ENCODE peak calls at places on chromosomes 5 and 9, in four cellular contexts. One of them, this sample, is unnamed.

GRCh38 chr5:33806736-33807442 is 84.9 kb downstream of the ADAMTS12 start:
- DNase-seq in lower lobe of right lung: no peak
- DNase-seq in fibroblast of mammary gland: peak
- DNase-seq in PC-9: no peak
- DNase-seq in this sample: no peak

GRCh38 chr5:132814441-132815294 is 1.6 kb downstream of the SOWAHA start:
- DNase-seq in PC-9: no peak
- DNase-seq in fibroblast of mammary gland: no peak
- DNase-seq in lower lobe of right lung: no peak
- DNase-seq in this sample: no peak

GRCh38 chr5:120454094-120454798 is 9.9 kb upstream of the PRR16 start:
- DNase-seq in fibroblast of mammary gland: peak
- DNase-seq in lower lobe of right lung: no peak
- DNase-seq in PC-9: no peak
- DNase-seq in this sample: no peak

GRCh38 chr9:3672399-3672798 is 146.6 kb upstream of the RFX3 start:
- DNase-seq in fibroblast of mammary gland: no peak
- DNase-seq in lower lobe of right lung: no peak
- DNase-seq in PC-9: no peak
- DNase-seq in this sample: no peak

GRCh38 chr5:150303070-150303595 is 428 bp upstream of the ARSI start:
- DNase-seq in lower lobe of right lung: no peak
- DNase-seq in fibroblast of mammary gland: no peak
- DNase-seq in PC-9: no peak
- DNase-seq in this sample: no peak

GRCh38 chr5:73370620-73371583 is 77.7 kb downstream of the FOXD1 start:
- DNase-seq in PC-9: peak
- DNase-seq in lower lobe of right lung: no peak
- DNase-seq in fibroblast of mammary gland: peak
- DNase-seq in this sample: no peak

GRCh38 chr9:120628207-120628924 is 48.4 kb upstream of the CDK5RAP2 start:
- DNase-seq in PC-9: no peak
- DNase-seq in lower lobe of right lung: no peak
- DNase-seq in fibroblast of mammary gland: no peak
- DNase-seq in this sample: peak

GRCh38 chr5:68834486-68834885 is 259.3 kb upstream of the SLC30A5 start:
- DNase-seq in lower lobe of right lung: no peak
- DNase-seq in fibroblast of mammary gland: peak
- DNase-seq in PC-9: no peak
- DNase-seq in this sample: no peak

GRCh38 chr5:148394587-148395019 is 10.8 kb downstream of the FBXO38 start:
- DNase-seq in PC-9: no peak
- DNase-seq in lower lobe of right lung: no peak
- DNase-seq in fibroblast of mammary gland: no peak
- DNase-seq in this sample: peak

GRCh38 chr5:7540806-7541205 is 144.9 kb downstream of the ADCY2 start:
- DNase-seq in PC-9: no peak
- DNase-seq in lower lobe of right lung: no peak
- DNase-seq in fibroblast of mammary gland: no peak
- DNase-seq in this sample: no peak

GRCh38 chr9:110081395-110081794 is 126.6 kb downstream of the C9orf152 start:
- DNase-seq in lower lobe of right lung: no peak
- DNase-seq in fibroblast of mammary gland: peak
- DNase-seq in PC-9: no peak
- DNase-seq in this sample: no peak

GRCh38 chr5:136221340-136221739 is 28.4 kb upstream of the SMIM32 start:
- DNase-seq in PC-9: no peak
- DNase-seq in lower lobe of right lung: no peak
- DNase-seq in fibroblast of mammary gland: no peak
- DNase-seq in this sample: no peak

GRCh38 chr9:121860744-121861143 is 209.3 kb downstream of the DAB2IP start:
- DNase-seq in PC-9: peak
- DNase-seq in lower lobe of right lung: no peak
- DNase-seq in fibroblast of mammary gland: peak
- DNase-seq in this sample: no peak

DNA sequence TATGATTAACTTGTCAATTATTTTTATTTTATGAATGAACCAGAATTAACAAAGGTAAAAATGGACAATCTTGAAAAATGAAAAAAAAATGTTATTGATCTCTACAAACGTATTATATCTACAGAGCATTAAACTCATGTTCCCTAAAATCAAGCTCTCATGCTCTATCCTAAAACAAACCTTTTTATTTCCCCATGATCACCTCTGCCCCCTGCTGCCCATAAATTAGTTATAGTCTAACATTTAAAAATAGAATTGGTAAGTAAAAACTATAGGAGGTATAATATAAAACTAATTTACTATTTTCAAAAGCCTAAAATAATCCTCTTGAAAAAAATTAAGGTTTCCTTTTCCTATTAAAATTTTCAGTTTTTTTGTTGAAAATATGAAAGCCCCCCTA is 168.0 kb upstream of the POU5F2 start:
- DNase-seq in lower lobe of right lung: no peak
- DNase-seq in fibroblast of mammary gland: peak
- DNase-seq in PC-9: no peak
- DNase-seq in this sample: no peak
- TF ChIP-seq CTCF in lower lobe of right lung: peak
- TF ChIP-seq CTCF in fibroblast of mammary gland: peak
- TF ChIP-seq CTCF in PC-9: peak
- TF ChIP-seq CTCF in this sample: peak

GRCh38 chr9:95504053-95504963 is 12.5 kb downstream of the PTCH1 start:
- DNase-seq in PC-9: no peak
- DNase-seq in lower lobe of right lung: no peak
- DNase-seq in fibroblast of mammary gland: peak
- DNase-seq in this sample: peak
- H3K4me3 ChIP-seq in PC-9: peak
- H3K4me3 ChIP-seq in lower lobe of right lung: peak
- H3K4me3 ChIP-seq in fibroblast of mammary gland: no peak
- H3K4me3 ChIP-seq in this sample: no peak

GRCh38 chr9:18142964-18143363 is 331.0 kb upstream of the ADAMTSL1 start:
- DNase-seq in PC-9: no peak
- DNase-seq in lower lobe of right lung: no peak
- DNase-seq in fibroblast of mammary gland: peak
- DNase-seq in this sample: no peak
- TF ChIP-seq CTCF in PC-9: no peak
- TF ChIP-seq CTCF in lower lobe of right lung: no peak
- TF ChIP-seq CTCF in fibroblast of mammary gland: peak
- TF ChIP-seq CTCF in this sample: peak

GRCh38 chr9:77731008-77731698 is 83.0 kb upstream of the GNA14 start:
- DNase-seq in PC-9: no peak
- DNase-seq in fibroblast of mammary gland: no peak
- DNase-seq in lower lobe of right lung: no peak
- DNase-seq in this sample: no peak
- H3K4me3 ChIP-seq in PC-9: no peak
- H3K4me3 ChIP-seq in fibroblast of mammary gland: no peak
- H3K4me3 ChIP-seq in lower lobe of right lung: no peak
- H3K4me3 ChIP-seq in this sample: no peak

GRCh38 chr5:81425569-81425968 is 31.6 kb upstream of the ACOT12 start:
- DNase-seq in fibroblast of mammary gland: peak
- DNase-seq in PC-9: peak
- DNase-seq in lower lobe of right lung: no peak
- DNase-seq in this sample: peak
- TF ChIP-seq CTCF in fibroblast of mammary gland: peak
- TF ChIP-seq CTCF in PC-9: peak
- TF ChIP-seq CTCF in lower lobe of right lung: peak
- TF ChIP-seq CTCF in this sample: peak

GRCh38 chr9:13587581-13587980 is 308.1 kb upstream of the MPDZ start:
- DNase-seq in lower lobe of right lung: no peak
- DNase-seq in fibroblast of mammary gland: no peak
- DNase-seq in PC-9: no peak
- DNase-seq in this sample: no peak
- H3K4me3 ChIP-seq in lower lobe of right lung: no peak
- H3K4me3 ChIP-seq in fibroblast of mammary gland: no peak
- H3K4me3 ChIP-seq in PC-9: no peak
- H3K4me3 ChIP-seq in this sample: no peak

DNA sequence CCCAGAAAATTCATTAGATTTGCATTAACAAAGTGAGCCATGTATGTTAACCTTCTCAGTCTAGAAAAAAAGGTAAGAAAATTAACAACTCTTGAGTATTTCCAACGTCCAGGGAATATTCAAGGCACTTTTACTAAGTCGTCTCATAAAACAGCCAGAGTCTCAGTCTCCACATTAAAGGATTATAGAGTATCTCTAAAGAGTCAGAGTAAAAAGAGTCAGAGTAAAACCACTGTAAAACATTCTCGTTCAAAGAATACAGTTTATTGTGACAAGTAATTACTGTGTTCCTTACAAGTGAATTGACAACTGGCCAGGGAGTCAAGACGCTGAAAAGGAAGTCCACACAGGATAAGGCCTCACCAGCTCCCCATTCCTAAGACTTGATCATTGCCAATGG is 97.2 kb upstream of the ISL1 start:
- DNase-seq in fibroblast of mammary gland: no peak
- DNase-seq in PC-9: no peak
- DNase-seq in lower lobe of right lung: no peak
- DNase-seq in this sample: no peak
- TF ChIP-seq CTCF in fibroblast of mammary gland: no peak
- TF ChIP-seq CTCF in PC-9: no peak
- TF ChIP-seq CTCF in lower lobe of right lung: no peak
- TF ChIP-seq CTCF in this sample: no peak

GRCh38 chr5:119347996-119348395 is 7.8 kb upstream of the TNFAIP8 start:
- DNase-seq in lower lobe of right lung: no peak
- DNase-seq in fibroblast of mammary gland: peak
- DNase-seq in PC-9: no peak
- DNase-seq in this sample: no peak

GRCh38 chr5:119347574-119347973 is 8.2 kb upstream of the TNFAIP8 start:
- DNase-seq in fibroblast of mammary gland: no peak
- DNase-seq in lower lobe of right lung: no peak
- DNase-seq in PC-9: no peak
- DNase-seq in this sample: no peak

GRCh38 chr5:119345861-119346260 is 10.0 kb upstream of the TNFAIP8 start:
- DNase-seq in fibroblast of mammary gland: no peak
- DNase-seq in lower lobe of right lung: no peak
- DNase-seq in PC-9: no peak
- DNase-seq in this sample: no peak

GRCh38 chr5:119344231-119344630 is 11.6 kb upstream of the TNFAIP8 start:
- DNase-seq in lower lobe of right lung: no peak
- DNase-seq in fibroblast of mammary gland: no peak
- DNase-seq in PC-9: no peak
- DNase-seq in this sample: no peak

GRCh38 chr5:119346404-119346803 is 9.4 kb upstream of the TNFAIP8 start:
- DNase-seq in fibroblast of mammary gland: no peak
- DNase-seq in PC-9: no peak
- DNase-seq in lower lobe of right lung: no peak
- DNase-seq in this sample: no peak
- H3K4me3 ChIP-seq in fibroblast of mammary gland: no peak
- H3K4me3 ChIP-seq in PC-9: no peak
- H3K4me3 ChIP-seq in lower lobe of right lung: no peak
- H3K4me3 ChIP-seq in this sample: no peak

DNA sequence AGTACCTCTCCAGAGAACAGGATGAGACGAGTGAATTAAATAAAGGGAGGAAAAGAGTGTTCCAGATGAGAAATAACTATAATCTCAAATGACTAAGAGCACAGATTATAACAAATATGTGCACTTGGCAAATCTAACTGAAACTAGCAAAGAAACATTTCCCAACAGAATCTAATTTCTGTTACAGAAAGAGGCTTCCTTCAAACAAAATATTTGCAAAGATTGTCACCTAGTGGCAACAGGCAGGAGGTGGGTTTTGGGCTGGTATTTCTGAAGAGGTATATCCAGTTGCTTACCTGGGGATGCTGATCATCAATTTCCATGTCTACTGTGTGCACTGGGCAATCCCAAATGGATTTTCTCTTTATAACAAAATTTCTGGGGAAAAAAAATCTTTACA is 5.6 kb upstream of the SPDL1 start:
- DNase-seq in lower lobe of right lung: no peak
- DNase-seq in PC-9: no peak
- DNase-seq in fibroblast of mammary gland: peak
- DNase-seq in this sample: no peak
- TF ChIP-seq CTCF in lower lobe of right lung: peak
- TF ChIP-seq CTCF in PC-9: peak
- TF ChIP-seq CTCF in fibroblast of mammary gland: peak
- TF ChIP-seq CTCF in this sample: peak

GRCh38 chr9:125648294-125648693 is 58.7 kb downstream of the MAPKAP1 start:
- DNase-seq in fibroblast of mammary gland: no peak
- DNase-seq in lower lobe of right lung: no peak
- DNase-seq in PC-9: no peak
- DNase-seq in this sample: no peak

GRCh38 chr9:125650271-125650737 is 56.7 kb downstream of the MAPKAP1 start:
- DNase-seq in PC-9: no peak
- DNase-seq in lower lobe of right lung: no peak
- DNase-seq in fibroblast of mammary gland: peak
- DNase-seq in this sample: no peak

GRCh38 chr9:125651907-125652306 is 55.1 kb downstream of the MAPKAP1 start:
- DNase-seq in PC-9: no peak
- DNase-seq in lower lobe of right lung: no peak
- DNase-seq in fibroblast of mammary gland: no peak
- DNase-seq in this sample: no peak

GRCh38 chr9:125649315-125649714 is 57.7 kb downstream of the MAPKAP1 start:
- DNase-seq in fibroblast of mammary gland: peak
- DNase-seq in PC-9: peak
- DNase-seq in lower lobe of right lung: no peak
- DNase-seq in this sample: no peak

GRCh38 chr9:125649826-125650225 is 57.2 kb downstream of the MAPKAP1 start:
- DNase-seq in lower lobe of right lung: no peak
- DNase-seq in fibroblast of mammary gland: no peak
- DNase-seq in PC-9: no peak
- DNase-seq in this sample: no peak
- H3K4me3 ChIP-seq in lower lobe of right lung: no peak
- H3K4me3 ChIP-seq in fibroblast of mammary gland: no peak
- H3K4me3 ChIP-seq in PC-9: no peak
- H3K4me3 ChIP-seq in this sample: no peak

This sample was measured in LNCaP clone FGC.